ENCODE peak calls at places on chromosomes 1 and 21, in ten cellular contexts. L is GM06990, K is neural crest cell, H is GM20000, R is fibroblast of mammary gland, Q is OCI-LY7, J is IMR-90, T is uterus, U is omental fat pad, W is pancreas. M is an unnamed sample.

GRCh38 chr1:21251773-21252471 is 38.3 kb downstream of the ECE1 start:
- DNase-seq in U (no peak), J (peak), H (no peak), T (peak), Q (no peak), W (no peak), R (peak), L (no peak), K (no peak), M (peak)

GRCh38 chr1:54256756-54257155 is 56.8 kb downstream of the MRPL37 start:
- DNase-seq in T (no peak), U (no peak), W (no peak), K (no peak), H (no peak), R (no peak), L (no peak), Q (no peak), J (no peak), M (no peak)

GRCh38 chr1:105632342-105633196 is 1423.9 kb upstream of the PRMT6 start:
- DNase-seq in U (no peak), Q (no peak), J (no peak), H (no peak), W (no peak), L (no peak), T (no peak), K (no peak), R (no peak), M (no peak)

GRCh38 chr1:22972760-22973159 is at the start of gene LACTBL1:
- DNase-seq in R (no peak), U (no peak), W (no peak), L (no peak), Q (no peak), K (no peak), T (no peak), J (no peak), H (no peak), M (no peak)

GRCh38 chr21:41768371-41769042 is 1.7 kb upstream of the RIPK4 start:
- DNase-seq in H (no peak), Q (peak), T (no peak), L (no peak), R (peak), W (peak), J (peak), K (no peak), U (no peak), M (no peak)

GRCh38 chr1:181166377-181167196 is 78.1 kb downstream of the IER5 start:
- DNase-seq in T (peak), L (peak), W (no peak), K (peak), H (peak), R (peak), U (peak), Q (peak), J (peak), M (peak)

GRCh38 chr1:162560303-162561036 is 1.1 kb upstream of the UAP1 start:
- DNase-seq in W (no peak), R (no peak), U (no peak), L (no peak), K (no peak), T (no peak), H (no peak), Q (peak), J (no peak), M (no peak)

GRCh38 chr1:159921700-159922498 is 3.4 kb downstream of the TAGLN2 start:
- DNase-seq in Q (no peak), W (peak), U (no peak), K (no peak), R (peak), H (no peak), L (peak), T (peak), J (peak), M (no peak)

GRCh38 chr1:228039986-228040385 is 33.2 kb downstream of the WNT3A start:
- DNase-seq in H (no peak), W (peak), Q (no peak), K (no peak), U (no peak), L (no peak), R (no peak), J (no peak), T (no peak), M (no peak)

GRCh38 chr1:7827134-7827955 is 25.5 kb downstream of the UTS2 start:
- DNase-seq in W (no peak), Q (peak), J (no peak), T (no peak), R (peak), L (no peak), U (no peak), H (peak), K (no peak), M (no peak)

GRCh38 chr1:26923711-26924110 is 2.2 kb downstream of the NUDC start:
- DNase-seq in L (no peak), J (peak), T (no peak), H (no peak), Q (no peak), R (peak), U (no peak), K (no peak), W (no peak), M (no peak)

GRCh38 chr1:212518188-212518951 is 85.7 kb downstream of the NENF start:
- DNase-seq in T (peak), R (peak), J (peak), W (peak), K (no peak), L (no peak), Q (no peak), U (no peak), H (no peak), M (peak)

GRCh38 chr1:115706774-115707425 is 61.6 kb downstream of the CASQ2 start:
- DNase-seq in W (no peak), J (peak), L (no peak), U (no peak), R (peak), H (peak), K (no peak), T (no peak), Q (peak), M (peak)

GRCh38 chr1:202505356-202505755 is 156.9 kb downstream of the PPP1R12B start:
- DNase-seq in Q (no peak), U (no peak), T (peak), R (peak), J (peak), H (no peak), K (no peak), L (no peak), W (no peak), M (peak)

GRCh38 chr1:206460846-206461426 is 9.3 kb upstream of the IKBKE start:
- DNase-seq in H (no peak), W (no peak), T (no peak), U (no peak), R (peak), K (no peak), J (no peak), Q (no peak), L (no peak), M (no peak)

GRCh38 chr1:180542530-180543171 is 16.1 kb upstream of the OVAAL start:
- DNase-seq in J (peak), H (no peak), T (no peak), R (peak), L (no peak), Q (no peak), W (no peak), K (no peak), U (no peak), M (no peak)

GRCh38 chr1:33147997-33148314 is 33.9 kb downstream of the TRIM62 start:
- DNase-seq in U (no peak), J (peak), R (peak), L (no peak), K (no peak), W (no peak), T (no peak), Q (no peak), H (no peak), M (no peak)

GRCh38 chr21:29078884-29079765 is 5.7 kb upstream of the CCT8 start:
- DNase-seq in K (no peak), W (no peak), H (no peak), J (no peak), L (peak), U (no peak), Q (peak), T (no peak), R (peak), M (no peak)

GRCh38 chr1:180247061-180247460 is 17.0 kb downstream of the LHX4 start:
- DNase-seq in T (no peak), J (peak), L (no peak), Q (no peak), K (no peak), U (no peak), R (no peak), W (no peak), H (no peak), M (no peak)

GRCh38 chr1:108639899-108640560 is 20.9 kb downstream of the HENMT1 start:
- DNase-seq in T (no peak), U (no peak), L (no peak), K (no peak), W (no peak), Q (no peak), R (no peak), H (no peak), J (no peak), M (no peak)

GRCh38 chr1:47184090-47184735 is 5.6 kb downstream of the PDZK1IP1 start:
- DNase-seq in R (no peak), H (no peak), T (no peak), J (no peak), U (no peak), W (no peak), L (no peak), K (no peak), Q (no peak), M (no peak)

GRCh38 chr1:87478231-87478630 is 149.6 kb downstream of the LMO4 start:
- DNase-seq in R (peak), W (no peak), J (peak), Q (no peak), L (no peak), K (no peak), T (no peak), U (no peak), H (no peak), M (no peak)

GRCh38 chr21:46081862-46082637 is 15.9 kb upstream of the COL6A2 start:
- DNase-seq in K (no peak), W (no peak), L (no peak), Q (no peak), H (no peak), U (no peak), R (no peak), J (no peak), T (peak), M (no peak)

GRCh38 chr1:175887981-175888428 is 144.6 kb upstream of the TNR start:
- DNase-seq in W (no peak), Q (peak), R (peak), K (peak), T (no peak), U (no peak), J (peak), L (peak), H (peak), M (no peak)

GRCh38 chr21:44838038-44838895 is 20.4 kb upstream of the SUMO3 start:
- DNase-seq in U (no peak), R (no peak), T (no peak), L (no peak), K (no peak), W (no peak), J (no peak), H (no peak), Q (no peak), M (no peak)

GRCh38 chr1:226364129-226364899 is 43.6 kb downstream of the PARP1 start:
- DNase-seq in L (no peak), J (peak), K (no peak), Q (no peak), U (no peak), T (no peak), W (no peak), H (no peak), R (no peak), M (no peak)

GRCh38 chr1:1014896-1015681 is 1.8 kb downstream of the ISG15 start:
- DNase-seq in Q (peak), U (no peak), T (no peak), R (no peak), H (peak), K (peak), W (peak), L (no peak), J (no peak), M (no peak)

GRCh38 chr21:41065539-41065938 is 102.4 kb upstream of the BACE2 start:
- DNase-seq in J (no peak), U (no peak), L (no peak), W (no peak), H (no peak), T (no peak), Q (no peak), K (no peak), R (no peak), M (no peak)

GRCh38 chr1:2233468-2233867 is 5.3 kb downstream of the SKI start:
- DNase-seq in R (no peak), H (no peak), U (no peak), J (no peak), W (peak), Q (no peak), K (no peak), L (no peak), T (no peak), M (no peak)

GRCh38 chr21:34593423-34593822 is 21.5 kb downstream of the RCAN1 start:
- DNase-seq in R (no peak), Q (no peak), U (no peak), T (no peak), H (no peak), J (no peak), K (no peak), W (no peak), L (no peak), M (no peak)

GRCh38 chr1:8078176-8078671 is 52.1 kb upstream of the ERRFI1 start:
- DNase-seq in K (no peak), H (no peak), Q (no peak), J (peak), W (no peak), T (no peak), L (no peak), U (no peak), R (peak), M (no peak)

GRCh38 chr1:12161662-12162458 is 4.9 kb upstream of the TNFRSF1B start:
- DNase-seq in R (peak), L (peak), H (peak), J (peak), K (no peak), T (peak), W (no peak), U (peak), Q (peak), M (peak)

GRCh38 chr1:224118688-224119087 is 4.8 kb downstream of the FBXO28 start:
- DNase-seq in Q (no peak), K (no peak), U (no peak), L (no peak), H (no peak), R (no peak), J (no peak), T (no peak), W (no peak), M (no peak)

GRCh38 chr1:182268659-182269058 is 122.9 kb downstream of the GLUL start:
- DNase-seq in J (no peak), Q (no peak), K (no peak), R (no peak), T (no peak), W (no peak), L (no peak), U (no peak), H (no peak), M (no peak)

GRCh38 chr1:182264187-182264586 is 127.4 kb downstream of the GLUL start:
- DNase-seq in T (no peak), U (no peak), H (no peak), J (no peak), W (no peak), R (no peak), Q (no peak), K (no peak), L (no peak), M (no peak)

GRCh38 chr1:182270731-182271130 is 120.9 kb downstream of the GLUL start:
- DNase-seq in H (no peak), K (no peak), L (no peak), R (no peak), T (no peak), W (no peak), J (no peak), Q (no peak), U (no peak), M (no peak)

GRCh38 chr1:182263706-182264105 is 127.9 kb downstream of the GLUL start:
- DNase-seq in R (peak), K (no peak), W (no peak), L (no peak), Q (no peak), U (no peak), H (no peak), T (no peak), J (no peak), M (no peak)

GRCh38 chr1:182269097-182269496 is 122.5 kb downstream of the GLUL start:
- DNase-seq in Q (no peak), L (no peak), T (no peak), J (no peak), K (no peak), R (no peak), H (no peak), U (no peak), W (no peak), M (no peak)
- TF ChIP-seq CTCF in Q (no peak), L (no peak), T (no peak), J (no peak), K (peak), R (no peak), H (no peak), U (no peak), W (no peak), M (no peak)

DNA sequence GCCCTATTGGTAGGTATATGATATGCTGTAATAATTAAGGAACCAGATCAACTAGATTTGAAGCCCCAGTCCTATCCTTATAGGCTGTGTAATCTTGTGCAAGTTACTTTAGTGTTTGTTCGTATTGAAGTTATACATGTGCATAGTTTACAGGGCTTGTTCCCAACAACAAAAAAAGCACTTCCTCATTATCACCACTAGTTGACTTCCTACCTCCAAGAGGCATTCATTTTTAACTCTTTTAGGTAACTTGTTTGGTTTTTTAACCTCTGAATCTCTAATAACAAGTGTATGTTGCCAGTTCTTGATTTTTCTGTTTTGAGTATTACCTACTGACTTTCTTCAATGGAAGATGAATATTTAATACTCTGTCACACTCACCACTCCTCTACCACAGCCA is 71.9 kb downstream of the ST3GAL3 start:
- DNase-seq in K (no peak), Q (no peak), T (no peak), J (no peak), W (no peak), R (no peak), L (no peak), H (no peak), U (no peak), M (no peak)
- TF ChIP-seq CTCF in K (peak), Q (peak), T (no peak), J (no peak), W (no peak), R (no peak), L (no peak), H (no peak), U (no peak), M (no peak)

DNA sequence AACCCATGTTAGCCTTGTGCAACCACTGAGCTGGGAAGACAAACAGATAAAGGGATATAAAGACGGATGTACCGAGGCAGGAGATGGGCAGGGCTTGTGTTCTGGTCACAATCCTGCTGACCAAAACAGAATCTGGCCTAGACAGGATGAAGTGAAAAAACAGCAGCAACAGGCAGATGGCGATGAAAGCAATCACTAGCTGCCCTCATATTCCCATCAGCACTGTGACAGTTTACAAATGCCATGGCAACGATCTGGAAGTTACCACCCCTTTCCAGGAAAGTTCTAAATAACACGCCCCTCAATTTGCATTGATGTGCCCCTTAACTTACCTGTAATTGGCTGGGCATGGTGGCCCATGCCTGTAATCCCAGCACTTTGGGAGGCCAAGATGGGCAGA is 40.6 kb upstream of the CD46 start:
- DNase-seq in T (no peak), U (no peak), K (no peak), W (no peak), J (peak), Q (peak), L (no peak), R (peak), H (no peak), M (no peak)
- TF ChIP-seq CTCF in T (no peak), U (no peak), K (no peak), W (no peak), J (no peak), Q (peak), L (no peak), R (peak), H (no peak), M (peak)

DNA sequence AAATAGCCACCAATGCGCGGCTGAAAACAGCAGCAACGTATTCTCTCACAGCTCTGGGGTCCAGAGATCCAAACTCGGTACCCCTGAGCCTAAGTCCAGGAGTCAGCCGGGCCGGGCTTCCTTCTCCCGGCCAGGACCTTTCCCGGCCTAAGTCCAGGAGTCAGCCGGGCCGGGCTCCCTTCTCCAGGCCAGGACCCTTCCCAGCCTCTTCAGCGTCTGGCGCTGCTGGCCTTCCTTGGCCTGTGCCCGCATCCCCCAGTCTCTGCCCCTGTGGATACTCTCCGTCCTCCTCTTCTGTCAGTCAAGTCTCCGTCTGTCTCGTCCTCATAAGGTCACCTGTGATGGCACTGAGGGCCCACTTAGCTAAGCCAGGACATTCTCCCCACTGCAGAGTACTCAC is 32.2 kb downstream of the KCNAB2 start:
- DNase-seq in K (no peak), R (no peak), T (no peak), Q (no peak), J (no peak), W (no peak), L (no peak), H (no peak), U (no peak), M (no peak)
- TF ChIP-seq CTCF in K (no peak), R (no peak), T (no peak), Q (no peak), J (no peak), W (no peak), L (no peak), H (no peak), U (no peak), M (no peak)

M was measured in AG09319.